ENCODE peak calls at places on chromosomes 5 and 9, in six cellular contexts. X is iPS DF 19.7, A is NCI-H2107, R is sciatic nerve, F is GM23248, L is HEK293T. Y is an unnamed sample.

GRCh38 chr5:129345213-129345925 is 114.7 kb upstream of the ADAMTS19 start:
- DNase-seq in X (no peak), A (no peak), R (no peak), F (no peak), L (no peak), Y (no peak)

GRCh38 chr9:132923346-132923902 is 21.0 kb downstream of the TSC1 start:
- DNase-seq in X (no peak), A (no peak), R (no peak), F (no peak), L (no peak), Y (no peak)

GRCh38 chr9:128142596-128142995 is 6.7 kb upstream of the LCN2 start:
- DNase-seq in X (no peak), A (no peak), R (no peak), F (no peak), L (no peak), Y (no peak)

GRCh38 chr5:127206320-127207113 is 84.1 kb upstream of the MEGF10 start:
- DNase-seq in X (no peak), A (no peak), R (no peak), F (peak), L (no peak), Y (peak)

GRCh38 chr5:133610489-133611356 is 1.6 kb downstream of the FSTL4 start:
- DNase-seq in X (no peak), A (no peak), R (peak), F (peak), L (peak), Y (peak)

GRCh38 chr5:54234304-54234938 is 76.0 kb downstream of the ARL15 start:
- DNase-seq in X (no peak), A (no peak), R (no peak), F (peak), L (no peak), Y (peak)

GRCh38 chr5:113020461-113021273 is 44.1 kb downstream of the DCP2 start:
- DNase-seq in X (no peak), A (no peak), R (no peak), F (peak), L (no peak), Y (peak)

GRCh38 chr9:130530932-130531331 is 48.4 kb upstream of the FUBP3 start:
- DNase-seq in X (no peak), A (no peak), R (no peak), F (peak), L (no peak), Y (peak)

GRCh38 chr9:61670616-61671015 is 480.8 kb downstream of the SPATA31A7 start:
- DNase-seq in X (no peak), A (no peak), R (peak), F (no peak), L (no peak), Y (no peak)